ENCODE peak calls at places on chromosomes 2 and 18, in nine cellular contexts. U is endodermal cell; K is G401; E is posterior cingulate gyrus; S is left lung; P is K562; C is activated naive CD4-positive, alpha-beta T cell; N is cardiac muscle cell; M is iris pigment epithelial cell. B is an unnamed sample.

GRCh38 chr18:59885579-59886163 is 14.1 kb upstream of the PMAIP1 start:
- DNase-seq in U (no peak), K (no peak), E (no peak), S (no peak), P (no peak), C (no peak), N (no peak), M (peak), B (no peak)

GRCh38 chr2:226934546-226935243 is 98.8 kb downstream of the RHBDD1 start:
- DNase-seq in U (no peak), K (peak), E (no peak), S (no peak), P (no peak), C (no peak), N (no peak), M (no peak), B (no peak)

GRCh38 chr2:69082430-69082997 is 69.5 kb downstream of the ANTXR1 start:
- DNase-seq in U (no peak), K (peak), E (no peak), S (no peak), P (no peak), C (no peak), N (no peak), M (peak), B (no peak)

GRCh38 chr2:10036095-10036879 is 7.1 kb upstream of the KLF11 start:
- DNase-seq in U (peak), K (peak), E (peak), S (peak), P (no peak), C (no peak), N (no peak), M (peak), B (peak)

GRCh38 chr2:29047083-29047840 is 27.1 kb downstream of the PCARE start:
- DNase-seq in U (no peak), K (no peak), E (no peak), S (no peak), P (no peak), C (no peak), N (no peak), M (no peak), B (no peak)

GRCh38 chr2:5984946-5985345 is 292.8 kb downstream of the SOX11 start:
- DNase-seq in U (no peak), K (no peak), E (no peak), S (no peak), P (no peak), C (no peak), N (no peak), M (no peak), B (no peak)

GRCh38 chr2:239143858-239144712 is 256.7 kb downstream of the HDAC4 start:
- DNase-seq in U (peak), K (peak), E (no peak), S (peak), P (peak), C (no peak), N (peak), M (peak), B (peak)

GRCh38 chr2:54000122-54000521 is 29.3 kb upstream of the PSME4 start:
- DNase-seq in U (no peak), K (no peak), E (no peak), S (no peak), P (no peak), C (no peak), N (no peak), M (no peak), B (no peak)

GRCh38 chr2:167134381-167135072 is 246.2 kb downstream of the XIRP2 start:
- DNase-seq in U (no peak), K (no peak), E (no peak), S (no peak), P (no peak), C (no peak), N (no peak), M (peak), B (no peak)

GRCh38 chr2:168033966-168034365 is 213.4 kb downstream of the STK39 start:
- DNase-seq in U (no peak), K (no peak), E (no peak), S (no peak), P (no peak), C (no peak), N (no peak), M (no peak), B (no peak)

GRCh38 chr2:171723724-171724683 is 36.7 kb downstream of the DYNC1I2 start:
- DNase-seq in U (peak), K (peak), E (peak), S (no peak), P (peak), C (no peak), N (peak), M (peak), B (peak)

GRCh38 chr2:25366629-25367028 is 24.9 kb upstream of the DNMT3A start:
- DNase-seq in U (no peak), K (no peak), E (no peak), S (no peak), P (no peak), C (no peak), N (no peak), M (no peak), B (no peak)

GRCh38 chr2:16073471-16073870 is 133.1 kb downstream of the MYCN start:
- DNase-seq in U (no peak), K (no peak), E (no peak), S (no peak), P (no peak), C (no peak), N (no peak), M (no peak), B (no peak)

GRCh38 chr18:676747-677544 is 19.5 kb downstream of the TYMS start:
- DNase-seq in U (peak), K (no peak), E (no peak), S (no peak), P (no peak), C (no peak), N (no peak), M (no peak), B (no peak)

GRCh38 chr18:70907673-70908072 is 618.8 kb downstream of the SOCS6 start:
- DNase-seq in U (peak), K (peak), E (no peak), S (no peak), P (no peak), C (no peak), N (no peak), M (peak), B (no peak)

GRCh38 chr2:196598412-196598811 is 41.1 kb upstream of the CCDC150 start:
- DNase-seq in U (no peak), K (no peak), E (no peak), S (no peak), P (no peak), C (no peak), N (no peak), M (peak), B (peak)

GRCh38 chr2:121071058-121071504 is 213.9 kb downstream of the TFCP2L1 start:
- DNase-seq in U (peak), K (peak), E (peak), S (peak), P (peak), C (no peak), N (peak), M (peak), B (peak)

GRCh38 chr2:212359425-212360067 is 179.1 kb downstream of the ERBB4 start:
- DNase-seq in U (no peak), K (peak), E (no peak), S (no peak), P (no peak), C (no peak), N (peak), M (no peak), B (no peak)

GRCh38 chr18:56678836-56679565 is 27.8 kb downstream of the WDR7 start:
- DNase-seq in U (no peak), K (no peak), E (no peak), S (no peak), P (no peak), C (no peak), N (no peak), M (peak), B (no peak)

GRCh38 chr2:74822771-74823283 is 11.1 kb upstream of the HK2 start:
- DNase-seq in U (peak), K (peak), E (no peak), S (no peak), P (no peak), C (no peak), N (no peak), M (no peak), B (no peak)

GRCh38 chr2:215530191-215530968 is 94.5 kb upstream of the FN1 start:
- DNase-seq in U (no peak), K (no peak), E (no peak), S (no peak), P (no peak), C (no peak), N (no peak), M (peak), B (no peak)

GRCh38 chr2:32342811-32343210 is 14.0 kb upstream of the BIRC6 start:
- DNase-seq in U (no peak), K (no peak), E (no peak), S (no peak), P (no peak), C (no peak), N (no peak), M (no peak), B (no peak)

GRCh38 chr2:23359631-23360567 is 25.1 kb upstream of the KLHL29 start:
- DNase-seq in U (no peak), K (no peak), E (no peak), S (no peak), P (no peak), C (no peak), N (no peak), M (no peak), B (no peak)

GRCh38 chr2:51710222-51710621 is 678.3 kb upstream of the NRXN1 start:
- DNase-seq in U (peak), K (no peak), E (no peak), S (no peak), P (peak), C (no peak), N (peak), M (no peak), B (peak)

GRCh38 chr2:240151477-240152031 is 11.1 kb upstream of the OTOS start:
- DNase-seq in U (no peak), K (peak), E (no peak), S (peak), P (no peak), C (no peak), N (no peak), M (no peak), B (no peak)

B was measured in GM23338.